ENCODE peak calls at places on chromosome 4, in four cellular contexts. W is mucosa of descending colon, C is kidney, V is ascending aorta. R is an unnamed sample.

GRCh38 chr4:70712150-70712549 is 9.6 kb upstream of the RUFY3 start:
- DNase-seq in V (no peak), C (no peak), W (no peak), R (no peak)

GRCh38 chr4:86816463-86817107 is 32.6 kb downstream of the SLC10A6 start:
- DNase-seq in W (no peak), C (no peak), V (no peak), R (no peak)

GRCh38 chr4:53541577-53542206 is 49.6 kb downstream of the LNX1 start:
- DNase-seq in V (no peak), C (no peak), W (no peak), R (no peak)

GRCh38 chr4:107153228-107153627 is 117.1 kb upstream of the DKK2 start:
- DNase-seq in V (no peak), C (no peak), W (no peak), R (peak)

GRCh38 chr4:147078362-147078761 is 132.7 kb upstream of the TTC29 start:
- DNase-seq in V (no peak), C (no peak), W (no peak), R (no peak)

GRCh38 chr4:20252656-20253271 is 1.1 kb downstream of the SLIT2 start:
- DNase-seq in W (peak), C (peak), V (no peak), R (peak)

GRCh38 chr4:167989815-167990214 is 102.5 kb upstream of the ANXA10 start:
- DNase-seq in C (no peak), V (no peak), W (no peak), R (no peak)

GRCh38 chr4:67922697-67923096 is 38.9 kb upstream of the TMPRSS11D start:
- DNase-seq in V (no peak), W (no peak), C (no peak), R (no peak)

GRCh38 chr4:36255575-36255974 is 11.3 kb upstream of the ARAP2 start:
- DNase-seq in C (no peak), V (no peak), W (no peak), R (no peak)

GRCh38 chr4:137651128-137651527 is 118.8 kb upstream of the PCDH18 start:
- DNase-seq in C (no peak), W (no peak), V (no peak), R (no peak)

GRCh38 chr4:80266902-80267380 is 477 bp downstream of the FGF5 start:
- DNase-seq in V (no peak), W (no peak), C (no peak), R (no peak)

GRCh38 chr4:125283702-125284279 is 31.0 kb upstream of the FAT4 start:
- DNase-seq in V (no peak), W (no peak), C (no peak), R (no peak)

GRCh38 chr4:11042760-11043159 is 358.2 kb upstream of the CLNK start:
- DNase-seq in V (no peak), W (no peak), C (no peak), R (no peak)

GRCh38 chr4:5238106-5238505 is 186.8 kb downstream of the STK32B start:
- DNase-seq in V (no peak), C (no peak), W (no peak), R (no peak)

GRCh38 chr4:140935259-140935658 is 179.1 kb upstream of the TBC1D9 start:
- DNase-seq in V (no peak), W (no peak), C (no peak), R (no peak)

GRCh38 chr4:25786497-25787065 is 76.2 kb downstream of the SEL1L3 start:
- DNase-seq in C (no peak), W (no peak), V (no peak), R (no peak)

GRCh38 chr4:142567199-142567598 is 278.9 kb downstream of the INPP4B start:
- DNase-seq in C (no peak), V (no peak), W (no peak), R (no peak)

GRCh38 chr4:137212601-137213000 is 319.7 kb downstream of the PCDH18 start:
- DNase-seq in W (no peak), V (no peak), C (no peak), R (no peak)

GRCh38 chr4:169810325-169811323 is 52.9 kb upstream of the HPF1 start:
- DNase-seq in W (no peak), V (no peak), C (no peak), R (no peak)